ENCODE peak calls at places on chromosome 5, in five cellular contexts. Z is HepG2, K is endothelial cell of umbilical vein, P is GM12878, V is HCT116. I is an unnamed sample.

GRCh38 chr5:72296251-72296650 is 23.8 kb downstream of the MRPS27 start:
- DNase-seq in K (no peak), Z (no peak), V (no peak), P (no peak), I (no peak)

GRCh38 chr5:155728146-155728856 is 598.7 kb upstream of the SGCD start:
- DNase-seq in P (no peak), Z (no peak), K (no peak), V (no peak), I (peak)

GRCh38 chr5:178150977-178151734 is 2.5 kb downstream of the NHP2 start:
- DNase-seq in Z (no peak), K (no peak), V (no peak), P (no peak), I (no peak)

GRCh38 chr5:107090471-107090870 is 580.3 kb downstream of the EFNA5 start:
- DNase-seq in V (no peak), Z (no peak), K (peak), P (no peak), I (no peak)

GRCh38 chr5:127757576-127757975 is 54.4 kb downstream of the CCDC192 start:
- DNase-seq in P (peak), V (peak), Z (no peak), K (peak), I (peak)

GRCh38 chr5:80967500-80968181 is 7.5 kb downstream of the RASGRF2 start:
- DNase-seq in K (peak), V (no peak), Z (peak), P (no peak), I (no peak)

GRCh38 chr5:83035373-83036170 is 41.6 kb downstream of the TMEM167A start:
- DNase-seq in V (no peak), K (no peak), P (no peak), Z (no peak), I (no peak)

GRCh38 chr5:167030500-167031120 is 1260.8 kb upstream of the WWC1 start:
- DNase-seq in Z (no peak), P (no peak), K (no peak), V (no peak), I (peak)

GRCh38 chr5:31823477-31823876 is 184.5 kb downstream of the PDZD2 start:
- DNase-seq in V (no peak), Z (no peak), P (no peak), K (no peak), I (peak)

GRCh38 chr5:57442080-57442839 is 40.4 kb downstream of the ACTBL2 start:
- DNase-seq in K (peak), P (no peak), Z (no peak), V (no peak), I (no peak)

GRCh38 chr5:169701910-169702451 is 64.9 kb downstream of the DOCK2 start:
- DNase-seq in Z (no peak), P (no peak), V (no peak), K (peak), I (peak)

GRCh38 chr5:149153751-149154610 is 12.7 kb downstream of the ABLIM3 start:
- DNase-seq in K (no peak), Z (peak), P (no peak), V (no peak), I (no peak)

GRCh38 chr5:143562935-143563334 is 159.4 kb upstream of the NR3C1 start:
- DNase-seq in K (peak), P (no peak), V (no peak), Z (peak), I (no peak)

GRCh38 chr5:18394154-18394804 is 760.0 kb downstream of the TAF11L14 start:
- DNase-seq in Z (peak), V (no peak), P (no peak), K (peak), I (peak)

GRCh38 chr5:121090822-121091221 is 626.7 kb downstream of the PRR16 start:
- DNase-seq in V (no peak), K (no peak), Z (no peak), P (no peak), I (no peak)

GRCh38 chr5:150167908-150168307 is 1.3 kb downstream of the CDX1 start:
- DNase-seq in Z (no peak), V (no peak), K (no peak), P (no peak), I (peak)

GRCh38 chr5:88824892-88825781 is 57.8 kb downstream of the MEF2C start:
- DNase-seq in P (no peak), Z (no peak), V (no peak), K (peak), I (no peak)
- H3K4me3 ChIP-seq in P (peak), Z (no peak), V (peak), K (no peak), I (no peak)

DNA sequence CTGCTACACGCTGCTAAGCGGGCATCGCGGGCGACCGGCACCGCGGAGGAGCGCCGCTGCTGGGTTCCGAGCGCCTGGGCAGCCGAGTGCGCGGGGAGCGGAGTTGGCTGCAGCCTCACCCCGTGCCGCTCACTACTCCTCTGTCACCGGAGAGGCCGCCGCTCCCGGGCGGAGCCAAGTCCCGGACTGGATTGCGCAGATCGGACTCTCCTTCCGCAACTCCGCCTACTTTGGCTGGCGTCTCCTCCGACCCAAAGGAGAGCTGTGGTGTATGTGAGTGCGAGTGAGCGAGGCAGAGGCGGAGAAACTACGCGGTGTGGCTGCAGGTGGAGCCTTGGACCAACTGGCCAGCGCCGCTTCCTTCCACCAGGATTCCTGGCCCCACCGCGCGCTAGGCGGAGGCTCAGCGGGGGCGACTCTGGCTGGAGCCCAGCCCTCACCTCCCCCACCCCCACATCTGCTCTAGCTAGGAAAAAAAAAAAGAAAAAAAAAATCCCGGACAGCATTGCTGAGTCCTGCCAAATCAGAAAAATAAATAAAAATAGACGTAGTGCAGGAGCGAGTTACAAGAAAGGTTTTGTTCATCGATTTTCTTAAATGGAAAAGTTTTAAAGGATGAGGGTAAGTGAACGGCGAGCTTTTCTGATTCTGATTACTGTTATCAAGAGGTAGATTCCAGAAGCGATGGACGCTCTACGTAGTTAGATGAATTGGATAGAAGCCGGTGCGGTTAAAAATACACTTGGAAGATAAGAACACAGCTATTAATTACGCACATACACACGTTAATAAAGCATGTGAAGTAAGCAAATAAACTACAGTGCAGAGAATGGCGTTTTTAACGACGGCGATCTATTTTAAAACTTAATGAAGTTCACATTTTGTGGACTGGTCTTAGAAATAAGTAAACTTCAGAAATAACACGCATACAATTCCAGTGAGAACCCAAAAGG is at the start of gene SEMA6A:
- DNase-seq in K (peak), V (peak), Z (peak), P (peak), I (peak)
- TF ChIP-seq POLR2AphosphoS5 in K (peak), V (peak), Z (no peak), P (peak), I (peak)

GRCh38 chr5:172774561-172775271 is 3.7 kb upstream of the DUSP1 start:
- DNase-seq in K (no peak), V (no peak), P (no peak), Z (no peak), I (no peak)

GRCh38 chr5:172771439-172772111 is 580 bp upstream of the DUSP1 start:
- DNase-seq in Z (no peak), K (no peak), P (no peak), V (no peak), I (no peak)

GRCh38 chr5:172772112-172772906 is 1.3 kb upstream of the DUSP1 start:
- DNase-seq in Z (peak), K (peak), V (no peak), P (no peak), I (peak)

GRCh38 chr5:172775326-172776234 is 4.6 kb upstream of the DUSP1 start:
- DNase-seq in P (no peak), V (no peak), Z (peak), K (no peak), I (no peak)

DNA sequence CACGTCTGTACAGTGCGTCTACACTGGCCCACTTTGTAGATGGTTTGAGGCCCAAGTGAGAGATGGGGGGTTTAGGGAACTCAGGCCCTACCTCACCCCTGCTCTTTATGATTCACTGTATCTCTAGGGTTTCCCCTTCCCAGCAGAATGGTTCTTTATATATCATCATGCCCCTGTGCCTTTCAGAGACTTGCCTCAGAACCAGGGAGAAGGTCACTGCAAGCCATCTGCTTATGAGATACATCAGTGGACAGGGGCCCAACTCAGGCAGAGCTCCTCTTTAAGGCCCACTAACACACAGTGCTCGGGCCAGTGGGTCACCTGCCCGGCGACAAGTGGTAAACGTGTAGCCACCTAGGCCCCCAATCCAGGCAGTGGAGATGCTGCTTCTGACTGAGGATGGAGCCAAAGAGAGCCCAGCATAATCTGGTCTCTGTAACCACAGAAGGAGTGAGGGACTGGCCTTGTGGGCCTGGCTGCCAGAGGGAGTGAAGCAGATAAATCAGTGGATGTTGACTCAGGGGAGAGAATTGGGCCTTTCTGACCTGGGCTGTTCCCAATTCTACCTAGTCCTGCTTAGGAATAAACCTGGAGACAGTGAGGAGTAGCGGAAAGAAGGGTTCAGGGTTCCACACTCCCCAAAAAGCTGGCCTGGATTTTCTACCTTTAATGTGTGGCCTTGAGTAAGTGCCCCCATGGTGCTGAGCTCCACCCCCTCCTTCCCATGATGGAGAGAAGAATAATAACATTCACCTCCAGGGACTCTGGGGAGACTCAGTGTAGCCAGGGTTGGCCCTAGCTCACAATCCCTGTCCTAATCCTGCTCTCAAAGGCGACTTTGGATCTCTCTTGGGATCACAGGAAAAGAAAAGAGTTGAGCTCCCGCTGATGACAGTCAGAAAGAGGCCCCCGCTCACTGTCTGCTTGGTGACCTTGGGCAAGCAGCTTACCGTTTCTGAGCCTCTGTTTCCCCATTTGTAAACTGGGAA is 2.8 kb upstream of the DUSP1 start:
- DNase-seq in P (no peak), V (no peak), K (no peak), Z (no peak), I (no peak)
- H3K4me2 ChIP-seq in P (no peak), V (no peak), K (no peak), Z (peak), I (no peak)

GRCh38 chr5:135930949-135931295 is 23.9 kb downstream of the LECT2 start:
- DNase-seq in P (no peak), K (no peak), Z (no peak), V (no peak), I (peak)
- H3K4me3 ChIP-seq in P (no peak), K (no peak), Z (peak), V (no peak), I (peak)

DNA sequence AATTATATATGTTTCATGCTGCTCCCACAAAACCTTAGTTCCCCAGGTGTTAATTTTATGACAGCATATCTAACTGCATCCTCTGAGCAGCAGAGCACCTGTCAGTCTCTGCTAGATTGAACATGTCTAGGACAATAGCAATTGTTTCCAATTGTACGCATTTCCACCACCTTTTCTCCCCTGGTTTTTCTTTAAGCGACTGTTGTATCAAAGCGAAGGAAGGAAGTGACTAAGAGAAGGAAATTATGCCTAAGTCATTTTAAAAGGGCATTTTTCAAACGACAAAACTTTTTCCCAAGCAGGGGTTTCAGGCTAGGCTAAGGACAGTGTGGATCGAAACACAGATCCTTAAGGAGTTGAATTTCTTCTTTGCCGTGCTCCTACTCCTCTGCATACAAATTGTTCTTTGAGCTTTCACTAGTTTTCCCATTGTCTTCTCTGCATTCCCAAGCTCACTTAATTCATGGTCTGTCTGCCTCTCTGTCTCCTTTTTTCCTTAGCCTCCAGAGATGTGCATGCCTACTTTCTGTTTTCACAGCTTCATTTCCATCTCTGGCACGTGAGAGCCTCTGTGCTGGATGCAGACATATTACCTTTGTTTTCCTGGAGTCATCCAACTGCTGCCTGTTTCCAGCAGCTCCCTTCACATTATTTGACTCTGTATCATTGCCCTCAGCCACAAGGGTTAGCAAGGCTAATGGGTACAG is 39.4 kb upstream of the STARD4 start:
- DNase-seq in K (peak), Z (no peak), P (no peak), V (no peak), I (peak)
- TF ChIP-seq POLR2AphosphoS5 in K (peak), Z (no peak), P (no peak), V (no peak), I (no peak)

GRCh38 chr5:36236801-36237200 is 4.9 kb downstream of the NADK2 start:
- DNase-seq in Z (no peak), K (no peak), V (no peak), P (no peak), I (no peak)
- H3K4me2 ChIP-seq in Z (no peak), K (no peak), V (no peak), P (no peak), I (no peak)

GRCh38 chr5:180799902-180800801 is 2.5 kb downstream of the MGAT1 start:
- DNase-seq in V (no peak), P (no peak), K (no peak), Z (no peak), I (no peak)
- H3K4me3 ChIP-seq in V (no peak), P (peak), K (no peak), Z (no peak), I (no peak)

I was measured in GM23338.